ENCODE peak calls at places on chromosomes 7 and 10, in nine cellular contexts. B is foreskin fibroblast, N is left lung, F is transverse colon, V is cardiac muscle cell, M is skeletal muscle cell, I is GM12865, S is K562, P is neural progenitor cell. H is an unnamed sample.

GRCh38 chr7:69095649-69096048 is 502.6 kb upstream of the AUTS2 start:
- DNase-seq in V (no peak), F (no peak), I (no peak), B (no peak), N (no peak), S (no peak), P (no peak), M (no peak), H (no peak)

GRCh38 chr7:140360697-140361229 is 37.6 kb downstream of the SLC37A3 start:
- DNase-seq in N (no peak), P (no peak), F (no peak), B (no peak), V (no peak), M (no peak), S (no peak), I (no peak), H (no peak)

GRCh38 chr10:131726967-131727366 is 173.8 kb upstream of the PPP2R2D start:
- DNase-seq in M (no peak), P (no peak), F (no peak), B (no peak), V (no peak), S (peak), N (no peak), I (no peak), H (peak)

GRCh38 chr7:30660331-30661255 is 21.7 kb downstream of the CRHR2 start:
- DNase-seq in S (no peak), P (no peak), I (no peak), N (peak), B (no peak), V (no peak), M (no peak), F (no peak), H (no peak)

GRCh38 chr7:130903358-130903974 is 169.5 kb upstream of the KLF14 start:
- DNase-seq in M (peak), S (peak), B (peak), I (peak), V (peak), N (no peak), F (no peak), P (no peak), H (no peak)

GRCh38 chr10:4527281-4527960 is 298.6 kb upstream of the AKR1E2 start:
- DNase-seq in I (no peak), S (no peak), N (no peak), P (no peak), M (peak), V (no peak), B (peak), F (no peak), H (no peak)

GRCh38 chr10:5976689-5977470 is 463 bp downstream of the IL15RA start:
- DNase-seq in S (peak), V (peak), M (no peak), P (peak), F (peak), B (peak), I (peak), N (peak), H (no peak)

GRCh38 chr7:25839084-25839769 is 312.8 kb upstream of the NFE2L3 start:
- DNase-seq in M (no peak), P (no peak), I (no peak), S (no peak), F (no peak), V (no peak), N (no peak), B (no peak), H (no peak)

GRCh38 chr10:8146650-8147049 is 92.2 kb downstream of the GATA3 start:
- DNase-seq in S (no peak), V (no peak), F (no peak), N (no peak), B (no peak), M (no peak), P (no peak), I (no peak), H (no peak)

GRCh38 chr7:19971941-19972340 is 198.5 kb upstream of the TMEM196 start:
- DNase-seq in N (no peak), S (no peak), V (no peak), I (no peak), B (no peak), P (no peak), M (no peak), F (no peak), H (no peak)

GRCh38 chr7:100678291-100678984 is 4.9 kb downstream of the GNB2 start:
- DNase-seq in F (peak), P (no peak), N (no peak), V (no peak), M (no peak), B (no peak), S (no peak), I (no peak), H (no peak)

GRCh38 chr10:100506596-100507356 is 12.9 kb downstream of the SEC31B start:
- DNase-seq in P (no peak), I (no peak), B (peak), S (no peak), M (peak), V (peak), F (no peak), N (no peak), H (no peak)

GRCh38 chr10:90222372-90222771 is 521.0 kb downstream of the KIF20B start:
- DNase-seq in M (peak), I (no peak), P (no peak), V (peak), F (no peak), B (peak), N (no peak), S (no peak), H (no peak)

GRCh38 chr10:127951861-127952574 is 45.1 kb downstream of the PTPRE start:
- DNase-seq in F (no peak), M (no peak), S (no peak), N (no peak), V (no peak), I (no peak), B (no peak), P (no peak), H (no peak)

GRCh38 chr10:90775351-90776028 is 82.3 kb downstream of the HTR7 start:
- DNase-seq in S (no peak), P (peak), B (peak), I (peak), F (peak), V (peak), N (no peak), M (peak), H (no peak)

GRCh38 chr10:12264204-12264908 is 68.4 kb downstream of the CDC123 start:
- DNase-seq in N (peak), F (peak), P (peak), I (peak), S (peak), B (peak), M (peak), V (peak), H (no peak)

GRCh38 chr10:5413012-5413938 is 918 bp downstream of the NET1 start:
- DNase-seq in B (peak), I (peak), S (no peak), N (no peak), P (peak), M (peak), F (no peak), V (peak), H (no peak)

GRCh38 chr10:79027147-79028055 is 41.4 kb upstream of the ZMIZ1 start:
- DNase-seq in S (peak), F (no peak), P (no peak), I (no peak), V (no peak), N (peak), M (no peak), B (no peak), H (no peak)

GRCh38 chr10:103695584-103696005 is 159.8 kb downstream of the SH3PXD2A start:
- DNase-seq in M (peak), N (no peak), F (peak), I (peak), B (no peak), V (peak), P (no peak), S (peak), H (no peak)

GRCh38 chr10:1373287-1373686 is 317.1 kb downstream of the WDR37 start:
- DNase-seq in V (no peak), S (no peak), M (no peak), F (no peak), I (no peak), B (no peak), P (no peak), N (no peak), H (peak)

GRCh38 chr7:16416289-16417282 is 4.8 kb downstream of the CRPPA start:
- DNase-seq in P (no peak), N (no peak), S (no peak), M (peak), V (peak), B (peak), I (no peak), F (no peak), H (no peak)

GRCh38 chr10:78602201-78602917 is 466.4 kb upstream of the ZMIZ1 start:
- DNase-seq in S (no peak), B (no peak), F (no peak), N (no peak), V (no peak), M (no peak), P (peak), I (no peak), H (peak)

GRCh38 chr7:84194484-84195260 is at the start of gene SEMA3A:
- DNase-seq in V (peak), I (peak), N (peak), F (peak), P (peak), M (peak), S (no peak), B (peak), H (no peak)

GRCh38 chr7:141701489-141702046 is 398 bp downstream of the DENND11 start:
- DNase-seq in V (peak), S (peak), I (peak), B (no peak), M (no peak), P (peak), N (peak), F (peak), H (no peak)

GRCh38 chr7:141702047-141702567 is at the start of gene DENND11:
- DNase-seq in F (peak), N (peak), V (peak), P (peak), S (peak), M (peak), I (peak), B (peak), H (no peak)

GRCh38 chr7:141699860-141700259 is 2.1 kb downstream of the DENND11 start:
- DNase-seq in V (no peak), B (no peak), M (no peak), F (no peak), N (no peak), S (no peak), P (no peak), I (no peak), H (no peak)

GRCh38 chr7:141700848-141701371 is 1.1 kb downstream of the DENND11 start:
- DNase-seq in M (no peak), B (no peak), I (no peak), P (no peak), N (no peak), V (no peak), S (no peak), F (no peak), H (no peak)

GRCh38 chr7:141700291-141700847 is 1.6 kb downstream of the DENND11 start:
- DNase-seq in V (no peak), N (no peak), S (no peak), M (no peak), F (no peak), B (no peak), I (no peak), P (no peak), H (no peak)
- H3K4me3 ChIP-seq in V (peak), N (peak), S (no peak), M (no peak), F (no peak), B (no peak), I (peak), P (peak), H (peak)

GRCh38 chr7:18087031-18087686 is 59.5 kb upstream of the PRPS1L1 start:
- DNase-seq in B (no peak), P (peak), V (peak), I (no peak), M (no peak), S (no peak), F (no peak), N (no peak), H (no peak)

GRCh38 chr7:18082169-18082568 is 54.5 kb upstream of the PRPS1L1 start:
- DNase-seq in F (no peak), N (no peak), I (no peak), M (no peak), V (no peak), B (no peak), P (no peak), S (no peak), H (no peak)

GRCh38 chr7:18086165-18087030 is 58.8 kb upstream of the PRPS1L1 start:
- DNase-seq in P (peak), M (no peak), F (peak), V (peak), S (peak), I (peak), N (peak), B (peak), H (no peak)

GRCh38 chr7:18087687-18088078 is 60.0 kb upstream of the PRPS1L1 start:
- DNase-seq in V (no peak), M (no peak), B (no peak), S (no peak), N (no peak), P (peak), I (no peak), F (no peak), H (no peak)
- H3K4me3 ChIP-seq in V (peak), M (no peak), B (no peak), S (no peak), N (no peak), P (peak), I (no peak), F (no peak), H (peak)

GRCh38 chr10:45495438-45496152 is 121.6 kb downstream of the ALOX5 start:
- DNase-seq in F (no peak), N (no peak), S (peak), P (no peak), I (no peak), B (no peak), V (no peak), M (no peak), H (no peak)
- H3K4me3 ChIP-seq in F (no peak), N (no peak), S (no peak), P (no peak), I (no peak), B (no peak), V (no peak), M (no peak), H (no peak)

GRCh38 chr10:116743266-116744064 is 1.1 kb upstream of the HSPA12A start:
- DNase-seq in P (no peak), M (no peak), I (no peak), B (no peak), N (no peak), S (no peak), V (no peak), F (no peak), H (no peak)

GRCh38 chr10:116738359-116738738 is 4.0 kb downstream of the HSPA12A start:
- DNase-seq in S (no peak), P (no peak), N (no peak), B (no peak), F (no peak), M (no peak), I (no peak), V (no peak), H (no peak)

GRCh38 chr10:116741391-116742351 is 695 bp downstream of the HSPA12A start:
- DNase-seq in V (peak), I (no peak), M (no peak), P (peak), F (peak), S (peak), B (no peak), N (no peak), H (no peak)

GRCh38 chr10:116742367-116743265 is at the start of gene HSPA12A:
- DNase-seq in P (peak), S (peak), M (no peak), F (peak), V (peak), I (peak), B (peak), N (peak), H (no peak)

GRCh38 chr10:116740971-116741370 is 1.4 kb downstream of the HSPA12A start:
- DNase-seq in I (no peak), F (no peak), N (no peak), M (no peak), V (no peak), B (no peak), S (no peak), P (peak), H (no peak)
- H3K4me3 ChIP-seq in I (no peak), F (peak), N (peak), M (peak), V (peak), B (peak), S (no peak), P (peak), H (peak)

GRCh38 chr7:47453093-47454056 is 128.5 kb downstream of the TNS3 start:
- DNase-seq in V (peak), S (no peak), P (no peak), I (no peak), N (peak), B (peak), M (peak), F (peak), H (no peak)
- H3K4me3 ChIP-seq in V (no peak), S (no peak), P (no peak), I (no peak), N (no peak), B (peak), M (peak), F (no peak), H (no peak)

DNA sequence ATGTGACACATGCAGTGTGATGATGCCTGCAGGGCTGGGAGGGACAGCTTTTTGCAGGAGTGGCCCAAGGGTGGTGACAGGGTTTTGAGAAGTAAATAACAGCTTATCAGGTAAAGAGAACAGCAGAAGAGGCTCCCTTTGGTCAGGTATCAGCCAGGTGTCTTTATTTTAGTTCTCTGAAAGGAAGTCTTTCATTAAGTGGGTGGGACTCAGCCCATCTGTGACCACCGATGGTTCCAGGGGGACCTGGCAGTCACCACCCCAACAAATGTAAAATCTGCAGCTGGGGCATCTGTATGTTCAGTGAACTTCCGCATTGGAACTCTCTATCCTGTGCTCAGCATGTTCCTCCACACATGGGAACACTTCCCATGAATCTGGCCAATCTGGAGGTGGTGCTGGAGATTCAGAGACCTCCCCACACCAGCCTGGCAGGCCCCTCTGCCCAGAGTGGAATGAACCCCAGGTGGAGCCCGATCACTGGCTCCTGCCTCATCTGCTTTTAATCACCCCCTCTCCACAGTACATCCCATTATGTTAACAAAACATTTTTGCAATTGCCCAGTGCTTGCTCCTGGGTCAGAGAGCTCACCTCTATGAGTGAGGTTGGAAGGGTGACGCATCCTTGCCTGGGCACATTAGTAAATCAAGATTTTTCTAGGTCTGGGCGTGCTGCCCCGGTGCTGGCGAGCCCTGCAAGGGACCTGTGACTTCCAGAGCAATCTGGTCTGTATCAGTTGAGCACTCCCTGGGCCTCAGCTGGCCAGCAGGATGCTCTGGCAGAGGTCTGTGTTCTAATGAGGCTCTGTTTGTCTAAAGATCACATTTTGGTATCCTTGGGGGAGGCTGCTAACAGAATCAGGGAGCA is 140.4 kb upstream of the GDF10 start:
- DNase-seq in S (no peak), F (no peak), M (no peak), V (no peak), B (no peak), N (no peak), I (no peak), P (no peak), H (peak)
- H3K4me3 ChIP-seq in S (no peak), F (no peak), M (no peak), V (no peak), B (no peak), N (no peak), I (no peak), P (no peak), H (no peak)

GRCh38 chr10:110399163-110400094 is 94.7 kb upstream of the SMNDC1 start:
- DNase-seq in I (no peak), S (no peak), N (no peak), P (no peak), F (no peak), M (peak), V (peak), B (peak), H (no peak)
- H3K4me3 ChIP-seq in I (no peak), S (no peak), N (no peak), P (no peak), F (no peak), M (no peak), V (no peak), B (no peak), H (no peak)

H was measured in vagina.